ENCODE peak calls at places on chromosomes 3 and 15, in ten cellular contexts. W is stimulated activated CD4-positive, alpha-beta T cell treated with anti-CD3 and anti-CD28 coated beads, Interleukin-15, amount 100 ng/mL, for 24 hours; I is HCT116; T is stimulated activated naive CD8-positive, alpha-beta T cell treated with anti-CD3 and anti-CD28 coated beads, Interleukin-15, Interleukin-2, amounts not matched to agents 100 U/mL and 50 U/mL, for 24 hours; C is NCI-H2081; E is osteocyte; U is T47D; S is lower lobe of right lung; A is astrocyte of the spinal cord; K is AG09309. B is an unnamed sample.

GRCh38 chr3:115697263-115698053 is 74.1 kb downstream of the GAP43 start:
- DNase-seq in U (no peak), A (peak), T (no peak), E (no peak), C (no peak), S (no peak), I (no peak), K (no peak), W (no peak), B (no peak)

GRCh38 chr3:128726691-128727031 is 678 bp downstream of the RAB7A start:
- DNase-seq in T (peak), A (peak), I (no peak), C (peak), S (peak), U (peak), K (peak), E (peak), W (peak), B (no peak)

GRCh38 chr3:97658670-97659285 is 105.8 kb upstream of the ARL6 start:
- DNase-seq in W (no peak), K (no peak), A (peak), I (peak), C (peak), S (no peak), U (peak), E (no peak), T (no peak), B (peak)

GRCh38 chr15:90024406-90024805 is 23.3 kb downstream of the ZNF710 start:
- DNase-seq in S (no peak), U (no peak), A (no peak), T (no peak), E (no peak), C (no peak), W (no peak), K (no peak), I (no peak), B (no peak)

GRCh38 chr15:35743320-35743719 is 197.4 kb upstream of the DPH6 start:
- DNase-seq in W (no peak), T (no peak), E (no peak), K (no peak), U (no peak), A (no peak), C (no peak), S (no peak), I (no peak), B (no peak)

GRCh38 chr15:66595937-66596545 is 30.2 kb upstream of the LCTL start:
- DNase-seq in S (no peak), I (no peak), T (no peak), E (no peak), A (peak), K (peak), W (no peak), C (peak), U (no peak), B (peak)

GRCh38 chr3:142850395-142851023 is 38.4 kb downstream of the PCOLCE2 start:
- DNase-seq in W (peak), K (peak), U (no peak), I (peak), C (no peak), T (peak), S (peak), E (no peak), A (peak), B (peak)

GRCh38 chr3:138455801-138456716 is 21.6 kb downstream of the ESYT3 start:
- DNase-seq in S (peak), A (no peak), K (no peak), U (no peak), C (no peak), W (no peak), E (no peak), T (no peak), I (no peak), B (no peak)

GRCh38 chr15:75347222-75348033 is 589 bp downstream of the NEIL1 start:
- DNase-seq in A (no peak), T (peak), I (peak), E (no peak), W (peak), U (peak), K (no peak), C (peak), S (peak), B (no peak)

GRCh38 chr3:55206000-55206399 is 278.1 kb upstream of the LRTM1 start:
- DNase-seq in E (no peak), C (no peak), S (no peak), U (no peak), A (no peak), K (no peak), T (no peak), I (no peak), W (no peak), B (no peak)

GRCh38 chr15:70192490-70192889 is 94.8 kb upstream of the TLE3 start:
- DNase-seq in I (no peak), K (no peak), S (no peak), U (no peak), C (no peak), T (no peak), W (no peak), A (no peak), E (no peak), B (no peak)

GRCh38 chr15:99125061-99125990 is 20.4 kb downstream of the SYNM start:
- DNase-seq in T (no peak), U (no peak), C (no peak), K (no peak), A (peak), I (no peak), E (no peak), W (no peak), S (peak), B (no peak)

GRCh38 chr3:47761046-47761445 is 20.6 kb downstream of the SMARCC1 start:
- DNase-seq in I (no peak), E (no peak), K (no peak), S (no peak), A (no peak), W (no peak), C (no peak), U (no peak), T (no peak), B (no peak)

GRCh38 chr3:127700406-127700805 is 27.7 kb downstream of the ABTB1 start:
- DNase-seq in S (peak), C (no peak), W (no peak), E (no peak), T (no peak), K (no peak), A (no peak), U (no peak), I (no peak), B (no peak)

GRCh38 chr15:61613729-61614128 is 384.6 kb upstream of the RORA start:
- DNase-seq in U (no peak), W (no peak), K (no peak), S (no peak), I (no peak), E (no peak), T (no peak), A (peak), C (no peak), B (no peak)

GRCh38 chr15:53209396-53210042 is 419.4 kb upstream of the ONECUT1 start:
- DNase-seq in K (no peak), S (no peak), U (no peak), E (no peak), W (no peak), A (no peak), I (no peak), T (no peak), C (no peak), B (no peak)

GRCh38 chr3:71681224-71681668 is 44.0 kb downstream of the EIF4E3 start:
- DNase-seq in A (peak), K (peak), U (no peak), E (no peak), T (peak), C (no peak), S (peak), I (peak), W (peak), B (peak)